ENCODE peak calls at places on chromosomes 7 and 10, in seven cellular contexts. G is stimulated activated CD4-positive, alpha-beta T cell treated with anti-CD3 and anti-CD28 coated beads, Interleukin-1b, Interleukin-23, amount 100 ng/mL, for 24 hours; Z is sigmoid colon; X is neural crest cell; I is activated T-helper 1 cell treated with anti-CD3 and anti-CD28 coated beads, Interleukin-12 subunit alpha, Interleukin-12 subunit beta, Interleukin-2, Interleukin-4 antibody, amounts not matched to agents 30 ng/mL and 10 ng/mL and 1 ng/mL, durations not matched to agents 14 hours and 24 hours and 36 hours; Q is A172; A is type B pancreatic cell. H is an unnamed sample.
A peak's percentile ranks its signal among the peaks of the same experiment; 100 is the strongest.

GRCh38 chr7:149685455-149685854 is 87.9 kb downstream of the ZNF467 start:
- DNase-seq in G (no peak), Z (no peak), X (no peak), I (no peak), Q (no peak), A (no peak), H (peak; percentile 41)

GRCh38 chr10:114635101-114635500 is 23.0 kb downstream of the ABLIM1 start:
- DNase-seq in G (no peak), Z (no peak), X (no peak), I (no peak), Q (peak; percentile 69), A (no peak), H (no peak)

GRCh38 chr10:74586088-74586585 is 240.3 kb upstream of the KAT6B start:
- DNase-seq in G (no peak), Z (no peak), X (no peak), I (peak; percentile 47), Q (peak; percentile 28), A (no peak), H (peak; percentile 35)

GRCh38 chr10:27392606-27393005 is 111.5 kb upstream of the RAB18 start:
- DNase-seq in G (no peak), Z (no peak), X (no peak), I (no peak), Q (no peak), A (no peak), H (no peak)

GRCh38 chr10:73931767-73932624 is 21.1 kb downstream of the PLAU start:
- DNase-seq in G (peak; percentile 41), Z (no peak), X (no peak), I (peak; percentile 58), Q (peak; percentile 77), A (no peak), H (peak; percentile 87)

GRCh38 chr10:97234403-97234802 is 48.6 kb upstream of the SLIT1 start:
- DNase-seq in G (no peak), Z (no peak), X (peak; percentile 18), I (no peak), Q (peak; percentile 40), A (no peak), H (no peak)

GRCh38 chr10:113856563-113856962 is 2.1 kb downstream of the NHLRC2 start:
- DNase-seq in G (no peak), Z (no peak), X (no peak), I (no peak), Q (no peak), A (no peak), H (no peak)

GRCh38 chr7:120828528-120828927 is 29.4 kb downstream of the TSPAN12 start:
- DNase-seq in G (no peak), Z (no peak), X (no peak), I (no peak), Q (no peak), A (no peak), H (no peak)

GRCh38 chr10:27245846-27246245 is 5.2 kb upstream of the ACBD5 start:
- DNase-seq in G (no peak), Z (no peak), X (no peak), I (no peak), Q (no peak), A (no peak), H (no peak)

GRCh38 chr10:102225646-102226541 is at the start of gene ELOVL3:
- DNase-seq in G (peak; percentile 69), Z (peak; percentile 96), X (peak; percentile 85), I (peak; percentile 87), Q (peak; percentile 91), A (peak; percentile 86), H (peak; percentile 23)

GRCh38 chr10:61882621-61883375 is 18.7 kb upstream of the ARID5B start:
- DNase-seq in G (peak; percentile 57), Z (no peak), X (no peak), I (no peak), Q (peak; percentile 26), A (no peak), H (peak; percentile 14)

GRCh38 chr7:1144269-1144771 is 15.7 kb downstream of the ZFAND2A start:
- DNase-seq in G (no peak), Z (peak; percentile 75), X (no peak), I (no peak), Q (no peak), A (no peak), H (no peak)

GRCh38 chr7:41979834-41980307 is 257.1 kb downstream of the GLI3 start:
- DNase-seq in G (no peak), Z (no peak), X (peak; percentile 32), I (no peak), Q (peak; percentile 41), A (no peak), H (no peak)

GRCh38 chr7:65975814-65976445 is 6.1 kb downstream of the GUSB start:
- DNase-seq in G (no peak), Z (peak; percentile 37), X (no peak), I (no peak), Q (no peak), A (no peak), H (no peak)

GRCh38 chr10:96417432-96417831 is 58.6 kb upstream of the OPALIN start:
- DNase-seq in G (no peak), Z (no peak), X (no peak), I (no peak), Q (peak; percentile 52), A (no peak), H (no peak)

GRCh38 chr10:116748041-116748440 is 5.7 kb upstream of the HSPA12A start:
- DNase-seq in G (no peak), Z (peak; percentile 35), X (no peak), I (no peak), Q (peak; percentile 23), A (no peak), H (no peak)

GRCh38 chr10:104330168-104331117 is 7.8 kb downstream of the ITPRIP start:
- DNase-seq in G (no peak), Z (peak; percentile 94), X (no peak), I (no peak), Q (peak; percentile 85), A (no peak), H (peak; percentile 91)

GRCh38 chr10:78685466-78686163 is 383.2 kb upstream of the ZMIZ1 start:
- DNase-seq in G (no peak), Z (no peak), X (no peak), I (no peak), Q (peak; percentile 34), A (no peak), H (peak; percentile 29)

GRCh38 chr10:593901-594457 is 95.5 kb downstream of the DIP2C start:
- DNase-seq in G (no peak), Z (peak; percentile 72), X (no peak), I (no peak), Q (peak; percentile 64), A (no peak), H (peak; percentile 77)

GRCh38 chr10:87657370-87657769 is 2.3 kb upstream of the PAPSS2 start:
- DNase-seq in G (no peak), Z (peak; percentile 70), X (no peak), I (no peak), Q (peak; percentile 69), A (no peak), H (peak; percentile 83)

GRCh38 chr10:35600193-35600592 is 4.9 kb upstream of the GJD4 start:
- DNase-seq in G (no peak), Z (no peak), X (no peak), I (no peak), Q (no peak), A (no peak), H (no peak)

GRCh38 chr10:89475567-89475966 is 59.8 kb downstream of the SLC16A12 start:
- DNase-seq in G (no peak), Z (no peak), X (no peak), I (no peak), Q (no peak), A (no peak), H (no peak)

GRCh38 chr10:116132716-116133420 is 140.1 kb downstream of the GFRA1 start:
- DNase-seq in G (no peak), Z (no peak), X (no peak), I (no peak), Q (no peak), A (no peak), H (no peak)

GRCh38 chr10:93384006-93384405 is 98.1 kb downstream of the MYOF start:
- DNase-seq in G (no peak), Z (no peak), X (no peak), I (no peak), Q (peak; percentile 95), A (peak; percentile 27), H (peak; percentile 99)

GRCh38 chr10:21100190-21100589 is 203.1 kb upstream of the NEBL start:
- DNase-seq in G (no peak), Z (no peak), X (peak; percentile 9), I (no peak), Q (no peak), A (no peak), H (no peak)

GRCh38 chr10:72846225-72846624 is 47.3 kb upstream of the OIT3 start:
- DNase-seq in G (no peak), Z (no peak), X (no peak), I (no peak), Q (peak; percentile 87), A (no peak), H (peak; percentile 80)

GRCh38 chr7:143387156-143387975 is 6.2 kb downstream of the ZYX start:
- DNase-seq in G (no peak), Z (peak; percentile 68), X (no peak), I (no peak), Q (no peak), A (no peak), H (no peak)

GRCh38 chr7:26001662-26002244 is 150.2 kb upstream of the NFE2L3 start:
- DNase-seq in G (no peak), Z (no peak), X (no peak), I (no peak), Q (no peak), A (no peak), H (no peak)

GRCh38 chr10:80462986-80463741 is 9.1 kb downstream of the TSPAN14 start:
- DNase-seq in G (no peak), Z (peak; percentile 59), X (no peak), I (no peak), Q (peak; percentile 40), A (no peak), H (no peak)

GRCh38 chr10:26384600-26384999 is 53.5 kb upstream of the APBB1IP start:
- DNase-seq in G (no peak), Z (no peak), X (no peak), I (no peak), Q (peak; percentile 8), A (no peak), H (no peak)

GRCh38 chr10:22655312-22655973 is 58.9 kb downstream of the PIP4K2A start:
- DNase-seq in G (no peak), Z (no peak), X (no peak), I (no peak), Q (no peak), A (no peak), H (no peak)

GRCh38 chr7:44750921-44751571 is 2.4 kb downstream of the ZMIZ2 start:
- DNase-seq in G (peak; percentile 32), Z (no peak), X (no peak), I (peak; percentile 75), Q (peak; percentile 62), A (no peak), H (peak; percentile 48)

GRCh38 chr10:62335326-62335725 is 38.8 kb upstream of the ZNF365 start:
- DNase-seq in G (no peak), Z (no peak), X (no peak), I (no peak), Q (peak; percentile 49), A (no peak), H (peak; percentile 7)

GRCh38 chr10:15295540-15296325 is 75.4 kb downstream of the FAM171A1 start:
- DNase-seq in G (no peak), Z (no peak), X (no peak), I (no peak), Q (no peak), A (no peak), H (no peak)

GRCh38 chr7:17274551-17275245 is 23.8 kb upstream of the AHR start:
- DNase-seq in G (no peak), Z (no peak), X (no peak), I (no peak), Q (peak; percentile 97), A (no peak), H (peak; percentile 88)

GRCh38 chr10:132671171-132672154 is 114.5 kb downstream of the NKX6-2 start:
- DNase-seq in G (no peak), Z (peak; percentile 50), X (no peak), I (no peak), Q (no peak), A (peak; percentile 64), H (no peak)

GRCh38 chr7:143382126-143382790 is 1.1 kb downstream of the ZYX start:
- DNase-seq in G (no peak), Z (peak; percentile 64), X (no peak), I (no peak), Q (no peak), A (no peak), H (no peak)

GRCh38 chr10:75111906-75112703 is 649 bp downstream of the SAMD8 start:
- DNase-seq in G (peak; percentile 17), Z (peak; percentile 86), X (peak; percentile 43), I (peak; percentile 27), Q (peak; percentile 45), A (no peak), H (peak; percentile 55)